ENCODE peak calls at places on chromosomes 12 and 14, in four cellular contexts. One of them, this sample, is unnamed.

GRCh38 chr12:54701940-54702592 is 53.9 kb upstream of the DCD start:
- DNase-seq in retinal pigment epithelial cell: no peak
- DNase-seq in GM04504: peak
- DNase-seq in activated CD4-positive, CD25-positive, alpha-beta regulatory T cell treated with anti-CD3 and anti-CD28 coated beads, Interleukin-2, amount 50 U/mL, for 16 hours: no peak
- DNase-seq in this sample: peak

GRCh38 chr12:12428047-12428446 is 71.2 kb downstream of the BORCS5 start:
- DNase-seq in retinal pigment epithelial cell: no peak
- DNase-seq in GM04504: no peak
- DNase-seq in activated CD4-positive, CD25-positive, alpha-beta regulatory T cell treated with anti-CD3 and anti-CD28 coated beads, Interleukin-2, amount 50 U/mL, for 16 hours: no peak
- DNase-seq in this sample: no peak

GRCh38 chr12:121974026-121974985 is 47.4 kb upstream of the BCL7A start:
- DNase-seq in retinal pigment epithelial cell: peak
- DNase-seq in GM04504: no peak
- DNase-seq in activated CD4-positive, CD25-positive, alpha-beta regulatory T cell treated with anti-CD3 and anti-CD28 coated beads, Interleukin-2, amount 50 U/mL, for 16 hours: no peak
- DNase-seq in this sample: no peak

GRCh38 chr12:12488296-12488695 is 74.4 kb downstream of the DUSP16 start:
- DNase-seq in retinal pigment epithelial cell: no peak
- DNase-seq in GM04504: no peak
- DNase-seq in activated CD4-positive, CD25-positive, alpha-beta regulatory T cell treated with anti-CD3 and anti-CD28 coated beads, Interleukin-2, amount 50 U/mL, for 16 hours: no peak
- DNase-seq in this sample: no peak

GRCh38 chr12:62714409-62715075 is 220.4 kb downstream of the PPM1H start:
- DNase-seq in retinal pigment epithelial cell: no peak
- DNase-seq in GM04504: no peak
- DNase-seq in activated CD4-positive, CD25-positive, alpha-beta regulatory T cell treated with anti-CD3 and anti-CD28 coated beads, Interleukin-2, amount 50 U/mL, for 16 hours: no peak
- DNase-seq in this sample: no peak

GRCh38 chr12:110600254-110600653 is 13.7 kb upstream of the TCTN1 start:
- DNase-seq in retinal pigment epithelial cell: no peak
- DNase-seq in GM04504: no peak
- DNase-seq in activated CD4-positive, CD25-positive, alpha-beta regulatory T cell treated with anti-CD3 and anti-CD28 coated beads, Interleukin-2, amount 50 U/mL, for 16 hours: no peak
- DNase-seq in this sample: no peak

GRCh38 chr12:91335724-91336123 is 153.1 kb upstream of the DCN start:
- DNase-seq in retinal pigment epithelial cell: no peak
- DNase-seq in GM04504: no peak
- DNase-seq in activated CD4-positive, CD25-positive, alpha-beta regulatory T cell treated with anti-CD3 and anti-CD28 coated beads, Interleukin-2, amount 50 U/mL, for 16 hours: no peak
- DNase-seq in this sample: no peak

GRCh38 chr14:51302319-51303030 is 62.4 kb downstream of the TMX1 start:
- DNase-seq in retinal pigment epithelial cell: no peak
- DNase-seq in GM04504: no peak
- DNase-seq in activated CD4-positive, CD25-positive, alpha-beta regulatory T cell treated with anti-CD3 and anti-CD28 coated beads, Interleukin-2, amount 50 U/mL, for 16 hours: no peak
- DNase-seq in this sample: no peak

GRCh38 chr12:88707800-88708199 is 127.5 kb upstream of the KITLG start:
- DNase-seq in retinal pigment epithelial cell: no peak
- DNase-seq in GM04504: no peak
- DNase-seq in activated CD4-positive, CD25-positive, alpha-beta regulatory T cell treated with anti-CD3 and anti-CD28 coated beads, Interleukin-2, amount 50 U/mL, for 16 hours: no peak
- DNase-seq in this sample: no peak

GRCh38 chr12:102484017-102484731 is 3.8 kb upstream of the IGF1 start:
- DNase-seq in retinal pigment epithelial cell: no peak
- DNase-seq in GM04504: peak
- DNase-seq in activated CD4-positive, CD25-positive, alpha-beta regulatory T cell treated with anti-CD3 and anti-CD28 coated beads, Interleukin-2, amount 50 U/mL, for 16 hours: peak
- DNase-seq in this sample: peak

GRCh38 chr12:48356041-48356768 is 5.5 kb upstream of the ZNF641 start:
- DNase-seq in retinal pigment epithelial cell: no peak
- DNase-seq in GM04504: no peak
- DNase-seq in activated CD4-positive, CD25-positive, alpha-beta regulatory T cell treated with anti-CD3 and anti-CD28 coated beads, Interleukin-2, amount 50 U/mL, for 16 hours: no peak
- DNase-seq in this sample: no peak

GRCh38 chr14:73272393-73272792 is 35.1 kb downstream of the PAPLN start:
- DNase-seq in retinal pigment epithelial cell: no peak
- DNase-seq in GM04504: no peak
- DNase-seq in activated CD4-positive, CD25-positive, alpha-beta regulatory T cell treated with anti-CD3 and anti-CD28 coated beads, Interleukin-2, amount 50 U/mL, for 16 hours: no peak
- DNase-seq in this sample: no peak

GRCh38 chr12:12823811-12824210 is 10.7 kb downstream of the DDX47 start:
- DNase-seq in retinal pigment epithelial cell: no peak
- DNase-seq in GM04504: no peak
- DNase-seq in activated CD4-positive, CD25-positive, alpha-beta regulatory T cell treated with anti-CD3 and anti-CD28 coated beads, Interleukin-2, amount 50 U/mL, for 16 hours: no peak
- DNase-seq in this sample: no peak

GRCh38 chr14:89720741-89721315 is 233.7 kb downstream of the EFCAB11 start:
- DNase-seq in retinal pigment epithelial cell: no peak
- DNase-seq in GM04504: no peak
- DNase-seq in activated CD4-positive, CD25-positive, alpha-beta regulatory T cell treated with anti-CD3 and anti-CD28 coated beads, Interleukin-2, amount 50 U/mL, for 16 hours: peak
- DNase-seq in this sample: no peak

GRCh38 chr14:76829650-76830421 is 3.6 kb downstream of the LRRC74A start:
- DNase-seq in retinal pigment epithelial cell: no peak
- DNase-seq in GM04504: no peak
- DNase-seq in activated CD4-positive, CD25-positive, alpha-beta regulatory T cell treated with anti-CD3 and anti-CD28 coated beads, Interleukin-2, amount 50 U/mL, for 16 hours: no peak
- DNase-seq in this sample: peak

GRCh38 chr12:104605685-104606084 is 148.9 kb downstream of the CHST11 start:
- DNase-seq in retinal pigment epithelial cell: no peak
- DNase-seq in GM04504: no peak
- DNase-seq in activated CD4-positive, CD25-positive, alpha-beta regulatory T cell treated with anti-CD3 and anti-CD28 coated beads, Interleukin-2, amount 50 U/mL, for 16 hours: no peak
- DNase-seq in this sample: no peak

GRCh38 chr12:50639721-50640120 is 124.2 kb upstream of the ATF1 start:
- DNase-seq in retinal pigment epithelial cell: no peak
- DNase-seq in GM04504: no peak
- DNase-seq in activated CD4-positive, CD25-positive, alpha-beta regulatory T cell treated with anti-CD3 and anti-CD28 coated beads, Interleukin-2, amount 50 U/mL, for 16 hours: no peak
- DNase-seq in this sample: no peak

GRCh38 chr12:79367016-79367575 is 323.7 kb downstream of the PAWR start:
- DNase-seq in retinal pigment epithelial cell: no peak
- DNase-seq in GM04504: no peak
- DNase-seq in activated CD4-positive, CD25-positive, alpha-beta regulatory T cell treated with anti-CD3 and anti-CD28 coated beads, Interleukin-2, amount 50 U/mL, for 16 hours: no peak
- DNase-seq in this sample: no peak

GRCh38 chr14:98580131-98580678 is 691.8 kb downstream of the BCL11B start:
- DNase-seq in retinal pigment epithelial cell: no peak
- DNase-seq in GM04504: no peak
- DNase-seq in activated CD4-positive, CD25-positive, alpha-beta regulatory T cell treated with anti-CD3 and anti-CD28 coated beads, Interleukin-2, amount 50 U/mL, for 16 hours: no peak
- DNase-seq in this sample: peak

GRCh38 chr12:123096159-123096558 is 54.7 kb downstream of the PITPNM2 start:
- DNase-seq in retinal pigment epithelial cell: no peak
- DNase-seq in GM04504: no peak
- DNase-seq in activated CD4-positive, CD25-positive, alpha-beta regulatory T cell treated with anti-CD3 and anti-CD28 coated beads, Interleukin-2, amount 50 U/mL, for 16 hours: no peak
- DNase-seq in this sample: no peak

GRCh38 chr14:38040411-38040810 is 167.3 kb upstream of the SSTR1 start:
- DNase-seq in retinal pigment epithelial cell: no peak
- DNase-seq in GM04504: no peak
- DNase-seq in activated CD4-positive, CD25-positive, alpha-beta regulatory T cell treated with anti-CD3 and anti-CD28 coated beads, Interleukin-2, amount 50 U/mL, for 16 hours: no peak
- DNase-seq in this sample: no peak

GRCh38 chr12:4353785-4354208 is 25.7 kb downstream of the FGF23 start:
- DNase-seq in retinal pigment epithelial cell: no peak
- DNase-seq in GM04504: no peak
- DNase-seq in activated CD4-positive, CD25-positive, alpha-beta regulatory T cell treated with anti-CD3 and anti-CD28 coated beads, Interleukin-2, amount 50 U/mL, for 16 hours: no peak
- DNase-seq in this sample: peak

GRCh38 chr12:100234166-100234565 is 32.7 kb downstream of the DEPDC4 start:
- DNase-seq in retinal pigment epithelial cell: no peak
- DNase-seq in GM04504: peak
- DNase-seq in activated CD4-positive, CD25-positive, alpha-beta regulatory T cell treated with anti-CD3 and anti-CD28 coated beads, Interleukin-2, amount 50 U/mL, for 16 hours: no peak
- DNase-seq in this sample: no peak

GRCh38 chr14:64464695-64465094 is 604 bp upstream of the AKAP5 start:
- DNase-seq in retinal pigment epithelial cell: no peak
- DNase-seq in GM04504: no peak
- DNase-seq in activated CD4-positive, CD25-positive, alpha-beta regulatory T cell treated with anti-CD3 and anti-CD28 coated beads, Interleukin-2, amount 50 U/mL, for 16 hours: no peak
- DNase-seq in this sample: no peak

GRCh38 chr14:100692256-100692655 is 34.4 kb upstream of the DLK1 start:
- DNase-seq in retinal pigment epithelial cell: no peak
- DNase-seq in GM04504: no peak
- DNase-seq in activated CD4-positive, CD25-positive, alpha-beta regulatory T cell treated with anti-CD3 and anti-CD28 coated beads, Interleukin-2, amount 50 U/mL, for 16 hours: no peak
- DNase-seq in this sample: no peak

GRCh38 chr12:78494911-78495310 is 369.7 kb upstream of the SYT1 start:
- DNase-seq in retinal pigment epithelial cell: no peak
- DNase-seq in GM04504: no peak
- DNase-seq in activated CD4-positive, CD25-positive, alpha-beta regulatory T cell treated with anti-CD3 and anti-CD28 coated beads, Interleukin-2, amount 50 U/mL, for 16 hours: no peak
- DNase-seq in this sample: no peak

GRCh38 chr14:69910871-69911270 is 31.7 kb downstream of the SMOC1 start:
- DNase-seq in retinal pigment epithelial cell: no peak
- DNase-seq in GM04504: no peak
- DNase-seq in activated CD4-positive, CD25-positive, alpha-beta regulatory T cell treated with anti-CD3 and anti-CD28 coated beads, Interleukin-2, amount 50 U/mL, for 16 hours: no peak
- DNase-seq in this sample: no peak

GRCh38 chr12:131832393-131833231 is 4.4 kb downstream of the MMP17 start:
- DNase-seq in retinal pigment epithelial cell: no peak
- DNase-seq in GM04504: peak
- DNase-seq in activated CD4-positive, CD25-positive, alpha-beta regulatory T cell treated with anti-CD3 and anti-CD28 coated beads, Interleukin-2, amount 50 U/mL, for 16 hours: no peak
- DNase-seq in this sample: no peak

GRCh38 chr14:101209594-101209993 is 306.1 kb upstream of the RTL1 start:
- DNase-seq in retinal pigment epithelial cell: no peak
- DNase-seq in GM04504: no peak
- DNase-seq in activated CD4-positive, CD25-positive, alpha-beta regulatory T cell treated with anti-CD3 and anti-CD28 coated beads, Interleukin-2, amount 50 U/mL, for 16 hours: no peak
- DNase-seq in this sample: no peak

GRCh38 chr14:94046696-94047250 is 20.6 kb downstream of the OTUB2 start:
- DNase-seq in retinal pigment epithelial cell: no peak
- DNase-seq in GM04504: no peak
- DNase-seq in activated CD4-positive, CD25-positive, alpha-beta regulatory T cell treated with anti-CD3 and anti-CD28 coated beads, Interleukin-2, amount 50 U/mL, for 16 hours: no peak
- DNase-seq in this sample: no peak

GRCh38 chr12:49985981-49986380 is 13.2 kb downstream of the AQP6 start:
- DNase-seq in retinal pigment epithelial cell: no peak
- DNase-seq in GM04504: no peak
- DNase-seq in activated CD4-positive, CD25-positive, alpha-beta regulatory T cell treated with anti-CD3 and anti-CD28 coated beads, Interleukin-2, amount 50 U/mL, for 16 hours: no peak
- DNase-seq in this sample: no peak

GRCh38 chr14:35333797-35334743 is 41.9 kb downstream of the PSMA6 start:
- DNase-seq in retinal pigment epithelial cell: no peak
- DNase-seq in GM04504: no peak
- DNase-seq in activated CD4-positive, CD25-positive, alpha-beta regulatory T cell treated with anti-CD3 and anti-CD28 coated beads, Interleukin-2, amount 50 U/mL, for 16 hours: no peak
- DNase-seq in this sample: no peak

GRCh38 chr12:6821271-6821673 is 349 bp upstream of the GPR162 start:
- DNase-seq in retinal pigment epithelial cell: no peak
- DNase-seq in GM04504: peak
- DNase-seq in activated CD4-positive, CD25-positive, alpha-beta regulatory T cell treated with anti-CD3 and anti-CD28 coated beads, Interleukin-2, amount 50 U/mL, for 16 hours: no peak
- DNase-seq in this sample: peak

GRCh38 chr12:4052691-4053090 is 179.5 kb upstream of the PARP11 start:
- DNase-seq in retinal pigment epithelial cell: no peak
- DNase-seq in GM04504: no peak
- DNase-seq in activated CD4-positive, CD25-positive, alpha-beta regulatory T cell treated with anti-CD3 and anti-CD28 coated beads, Interleukin-2, amount 50 U/mL, for 16 hours: no peak
- DNase-seq in this sample: no peak

GRCh38 chr12:112682586-112682985 is 109.0 kb upstream of the RPH3A start:
- DNase-seq in retinal pigment epithelial cell: no peak
- DNase-seq in GM04504: no peak
- DNase-seq in activated CD4-positive, CD25-positive, alpha-beta regulatory T cell treated with anti-CD3 and anti-CD28 coated beads, Interleukin-2, amount 50 U/mL, for 16 hours: no peak
- DNase-seq in this sample: no peak